ENCODE peak calls at places on chromosome 19, in four cellular contexts. C, Y, V and W are unnamed samples. For H3K9me3, the result is how much of the 10 kb centered on the place peaks cover.

GRCh38 chr19:18606281-18607221 is at the start of gene CRLF1:
- DNase-seq in C (no peak), Y (no peak), V (no peak), W (no peak)

GRCh38 chr19:39987167-39987566 is 9.7 kb upstream of the ZNF546 start:
- DNase-seq in C (no peak), Y (no peak), V (no peak), W (no peak)

GRCh38 chr19:13118424-13119193 is 545 bp downstream of the NACC1 start:
- DNase-seq in C (peak), Y (peak), V (peak), W (peak)

GRCh38 chr19:5057860-5058259 is 88.9 kb downstream of the KDM4B start:
- DNase-seq in C (no peak), Y (no peak), V (no peak), W (no peak)

GRCh38 chr19:55273978-55274707 is 5.8 kb downstream of the HSPBP1 start:
- DNase-seq in C (no peak), Y (no peak), V (no peak), W (no peak)

GRCh38 chr19:32195706-32196610 is 149.5 kb upstream of the ZNF507 start:
- DNase-seq in C (no peak), Y (no peak), V (no peak), W (no peak)

GRCh38 chr19:13597625-13598024 is 91.3 kb upstream of the CACNA1A start:
- DNase-seq in C (peak), Y (no peak), V (no peak), W (peak)

GRCh38 chr19:29617336-29618266 is 11.5 kb downstream of the POP4 start:
- DNase-seq in C (no peak), Y (peak), V (no peak), W (no peak)

GRCh38 chr19:41988947-41989346 is 5.1 kb downstream of the ATP1A3 start:
- DNase-seq in C (no peak), Y (no peak), V (no peak), W (no peak)

GRCh38 chr19:53195265-53195879 is 2.2 kb upstream of the ZNF665 start:
- DNase-seq in C (peak), Y (peak), V (no peak), W (peak)

GRCh38 chr19:41646589-41647204 is 19.8 kb upstream of the CEACAM4 start:
- DNase-seq in C (no peak), Y (no peak), V (no peak), W (no peak)

GRCh38 chr19:7293795-7294570 is at the start of gene INSR:
- DNase-seq in C (peak), Y (peak), V (peak), W (peak)

GRCh38 chr19:45920458-45920857 is 5.9 kb upstream of the NANOS2 start:
- DNase-seq in C (no peak), Y (no peak), V (no peak), W (no peak)

GRCh38 chr19:46492841-46493235 is 2.8 kb downstream of the PNMA8B start:
- DNase-seq in C (no peak), Y (no peak), V (no peak), W (no peak)

GRCh38 chr19:47619763-47620162 is 10.8 kb downstream of the BICRA start:
- DNase-seq in C (no peak), Y (no peak), V (no peak), W (no peak)

GRCh38 chr19:46489445-46490272 is 6.0 kb downstream of the PNMA8B start:
- DNase-seq in C (peak), Y (no peak), V (peak), W (peak)

GRCh38 chr19:55481148-55482127 is 3.5 kb upstream of the NAT14 start:
- DNase-seq in C (no peak), Y (no peak), V (no peak), W (peak)

GRCh38 chr19:11008111-11008510 is 47.3 kb downstream of the SMARCA4 start:
- DNase-seq in C (no peak), Y (no peak), V (no peak), W (no peak)

GRCh38 chr19:42552086-42553065 is 24.1 kb upstream of the CEACAM1 start:
- DNase-seq in C (no peak), Y (no peak), V (no peak), W (no peak)

GRCh38 chr19:6047741-6048231 is 62.5 kb downstream of the RFX2 start:
- DNase-seq in C (no peak), Y (no peak), V (no peak), W (no peak)

GRCh38 chr19:28984315-28984714 is 228.6 kb downstream of the UQCRFS1 start:
- DNase-seq in C (no peak), Y (no peak), V (no peak), W (no peak)

GRCh38 chr19:18924684-18925213 is 5.2 kb downstream of the DDX49 start:
- DNase-seq in C (no peak), Y (no peak), V (no peak), W (no peak)

GRCh38 chr19:48751835-48752510 is 468 bp downstream of the FUT1 start:
- DNase-seq in C (no peak), Y (no peak), V (no peak), W (no peak)

GRCh38 chr19:28074773-28075172 is 1138.2 kb downstream of the UQCRFS1 start:
- DNase-seq in C (no peak), Y (no peak), V (no peak), W (no peak)

GRCh38 chr19:7415163-7415856 is 66.6 kb downstream of the ARHGEF18 start:
- DNase-seq in C (no peak), Y (no peak), V (no peak), W (no peak)

GRCh38 chr19:40266111-40266510 is 19.0 kb downstream of the AKT2 start:
- DNase-seq in C (peak), Y (no peak), V (peak), W (peak)

GRCh38 chr19:45234089-45234869 is 10.9 kb downstream of the EXOC3L2 start:
- DNase-seq in C (no peak), Y (no peak), V (no peak), W (no peak)

GRCh38 chr19:3389446-3389778 is 23.0 kb downstream of the NFIC start:
- DNase-seq in C (no peak), Y (no peak), V (no peak), W (no peak)

GRCh38 chr19:3642987-3643386 is 16.4 kb upstream of the CACTIN start:
- DNase-seq in C (no peak), Y (no peak), V (no peak), W (peak)

GRCh38 chr19:35847911-35848310 is 4.4 kb downstream of the NPHS1 start:
- DNase-seq in C (no peak), Y (no peak), V (no peak), W (no peak)

GRCh38 chr19:51469629-51470028 is 8.7 kb upstream of the CEACAM18 start:
- DNase-seq in C (no peak), Y (no peak), V (no peak), W (no peak)

GRCh38 chr19:23346696-23347095 is 48.6 kb downstream of the ZNF91 start:
- DNase-seq in C (no peak), Y (no peak), V (no peak), W (no peak)

GRCh38 chr19:23351806-23352205 is 43.5 kb downstream of the ZNF91 start:
- DNase-seq in C (no peak), Y (no peak), V (no peak), W (no peak)

GRCh38 chr19:23343434-23344010 is 51.7 kb downstream of the ZNF91 start:
- DNase-seq in C (no peak), Y (no peak), V (no peak), W (no peak)

DNA sequence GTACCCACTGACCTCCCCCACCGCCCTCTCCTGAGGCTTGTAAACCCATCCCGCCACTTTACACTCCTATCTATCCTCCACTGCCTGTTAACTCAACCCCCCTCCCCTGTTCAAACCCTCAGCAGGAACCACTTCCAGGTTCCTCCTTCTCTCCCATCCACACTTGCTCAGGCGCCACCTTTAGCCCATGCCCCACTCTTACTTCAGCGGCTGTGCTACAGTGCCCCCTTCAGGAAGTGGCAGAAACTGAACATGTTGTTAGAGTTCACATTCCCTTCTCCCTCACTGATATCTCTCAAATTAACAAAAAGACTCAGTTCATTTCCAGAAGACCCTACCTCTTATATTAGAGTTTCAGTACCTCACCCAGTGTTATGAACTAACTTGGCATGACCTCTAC is 49.4 kb downstream of the ZNF91 start:
- DNase-seq in C (no peak), Y (no peak), V (no peak), W (no peak)
- H3K9me3 ChIP-seq in C (half or more), Y (half or more), V (half or more), W (under half)

DNA sequence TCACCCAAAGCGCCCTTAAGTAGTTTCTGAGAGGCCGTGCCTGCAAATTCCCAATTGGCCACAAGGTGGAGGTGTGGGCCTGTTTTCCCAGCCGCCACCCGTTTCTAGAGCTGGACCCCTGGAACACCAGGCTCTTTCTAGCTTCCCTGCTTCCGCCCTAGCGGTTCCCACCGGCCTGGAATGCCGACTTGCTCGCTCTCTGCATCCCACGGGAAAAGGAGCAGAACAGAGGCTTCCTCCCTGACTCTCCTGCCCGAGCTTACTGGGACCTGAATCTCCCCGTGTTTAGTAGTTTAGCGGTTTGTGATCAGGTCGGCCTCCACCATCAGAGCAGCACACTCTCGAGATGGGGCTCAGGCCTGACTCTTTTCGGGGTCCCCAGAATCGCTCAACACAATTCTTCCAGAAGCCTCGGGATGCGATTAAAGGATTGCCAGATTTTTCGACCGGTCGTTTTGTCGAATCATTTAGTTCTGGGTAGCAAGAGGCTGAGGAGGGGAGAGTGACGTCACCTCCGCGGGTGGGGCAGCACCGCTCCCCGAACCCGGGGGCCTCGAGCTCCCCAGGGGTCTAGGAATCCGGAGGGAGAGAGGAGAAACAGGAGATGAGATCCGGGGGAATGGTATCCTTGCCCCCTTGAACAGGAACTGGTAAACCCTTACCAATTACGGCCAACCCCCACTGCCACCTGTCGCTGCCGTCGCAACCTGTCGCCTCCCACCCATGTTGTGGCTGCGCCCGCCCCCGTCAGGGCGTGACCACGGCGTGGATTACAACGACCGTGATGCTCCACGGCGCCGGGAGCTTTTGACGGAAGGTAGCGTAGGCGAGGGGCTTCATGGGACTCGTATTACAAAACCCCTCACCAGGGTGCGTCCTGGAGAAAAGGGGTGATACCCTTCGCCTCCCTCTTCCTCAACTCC is 8.0 kb downstream of the NAPSA start:
- DNase-seq in C (peak), Y (peak), V (peak), W (peak)
- H3K4me3 ChIP-seq in C (peak), Y (no peak), V (peak), W (peak)

DNA sequence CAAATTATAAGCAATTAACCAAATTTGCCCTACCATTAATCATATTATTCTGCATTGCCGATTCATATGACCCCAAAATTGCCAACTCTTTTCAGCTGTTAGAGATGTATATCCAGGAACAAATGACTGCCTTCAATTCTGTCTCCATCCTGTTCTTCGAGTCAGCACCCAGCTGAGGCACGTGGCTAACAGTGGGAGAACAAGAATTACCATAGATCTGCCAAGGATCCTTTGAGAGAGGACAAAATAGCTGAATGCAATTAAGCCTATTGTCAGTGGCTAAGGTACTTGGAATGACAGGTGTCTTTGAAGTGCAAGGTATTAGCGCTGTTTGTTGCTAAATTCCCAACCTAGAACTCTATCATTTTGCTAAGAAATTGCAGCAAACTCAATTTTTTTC is 426.1 kb downstream of the TSHZ3 start:
- DNase-seq in C (no peak), Y (no peak), V (no peak), W (no peak)
- H3K9me3 ChIP-seq in C (under half), Y (under half), V (under half), W (under half)

GRCh38 chr19:709196-709964 is 645 bp downstream of the PALM start:
- DNase-seq in C (no peak), Y (no peak), V (no peak), W (no peak)
- H3K4me3 ChIP-seq in C (peak), Y (peak), V (peak), W (peak)

GRCh38 chr19:8518536-8518935 is 4.6 kb upstream of the ZNF414 start:
- DNase-seq in C (no peak), Y (no peak), V (no peak), W (no peak)
- H3K9me3 ChIP-seq in C (under half), Y (under half), V (under half), W (under half)

GRCh38 chr19:54203151-54203611 is 2.5 kb downstream of the RPS9 start:
- DNase-seq in C (no peak), Y (no peak), V (no peak), W (peak)

GRCh38 chr19:54204767-54205468 is 4.3 kb downstream of the RPS9 start:
- DNase-seq in C (no peak), Y (peak), V (no peak), W (no peak)

GRCh38 chr19:54199401-54199800 is 1.3 kb upstream of the RPS9 start:
- DNase-seq in C (no peak), Y (no peak), V (no peak), W (no peak)

GRCh38 chr19:54201172-54201701 is 579 bp downstream of the RPS9 start:
- DNase-seq in C (peak), Y (no peak), V (no peak), W (no peak)

GRCh38 chr19:54201980-54202379 is 1.3 kb downstream of the RPS9 start:
- DNase-seq in C (no peak), Y (no peak), V (no peak), W (peak)
- H3K4me3 ChIP-seq in C (peak), Y (no peak), V (peak), W (peak)

GRCh38 chr19:57719424-57719823 is 8.0 kb downstream of the ZNF671 start:
- DNase-seq in C (no peak), Y (no peak), V (no peak), W (no peak)
- H3K9me3 ChIP-seq in C (under half), Y (half or more), V (half or more), W (under half)

DNA sequence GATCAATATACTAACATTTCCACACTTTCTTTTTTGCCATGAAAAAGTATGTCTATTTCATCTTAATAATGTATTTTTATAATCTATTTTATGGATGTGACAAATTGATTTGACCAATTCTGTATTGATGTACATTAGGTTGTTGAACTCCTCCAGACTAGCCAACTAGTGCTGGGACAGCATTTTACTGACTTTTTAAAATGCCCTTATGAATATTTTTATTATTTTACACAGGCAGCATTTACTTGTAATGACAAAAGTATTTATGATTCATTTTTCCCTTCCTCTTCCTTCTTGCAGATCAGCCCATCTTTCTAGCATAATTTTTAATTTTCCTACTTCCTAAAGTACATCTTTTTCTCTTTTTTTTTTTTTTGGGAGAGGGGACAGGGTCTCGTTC is 918 bp upstream of the FUZ start:
- DNase-seq in C (no peak), Y (no peak), V (no peak), W (no peak)
- H3K4me3 ChIP-seq in C (peak), Y (no peak), V (peak), W (no peak)

DNA sequence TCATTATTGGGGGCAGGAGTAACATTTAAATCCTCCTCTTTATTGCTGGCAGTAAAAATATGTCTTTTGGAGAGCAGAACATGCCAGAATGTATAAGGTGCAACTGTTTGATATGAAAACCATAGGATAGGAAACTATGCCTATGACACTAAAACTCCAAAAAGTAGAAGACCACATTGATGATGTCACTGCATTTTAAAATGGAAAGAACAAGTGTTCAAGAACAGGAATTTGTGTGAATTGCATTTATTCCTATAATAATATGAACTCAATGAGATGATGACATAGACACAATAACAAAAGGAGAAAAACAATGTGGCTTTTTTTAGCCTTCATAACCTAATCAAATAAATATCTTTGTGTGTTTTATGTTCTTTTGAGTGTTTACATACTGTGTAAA is 3.7 kb upstream of the ZNF225 start:
- DNase-seq in C (no peak), Y (no peak), V (no peak), W (no peak)
- H3K9me3 ChIP-seq in C (half or more), Y (half or more), V (half or more), W (under half)

GRCh38 chr19:57816652-57817051 is 1.9 kb upstream of the ZNF552 start:
- DNase-seq in C (no peak), Y (no peak), V (no peak), W (no peak)

GRCh38 chr19:57817976-57818375 is 3.3 kb upstream of the ZNF552 start:
- DNase-seq in C (no peak), Y (no peak), V (no peak), W (no peak)

GRCh38 chr19:57815247-57816075 is 748 bp upstream of the ZNF552 start:
- DNase-seq in C (no peak), Y (no peak), V (no peak), W (no peak)

GRCh38 chr19:57820599-57820998 is 5.9 kb upstream of the ZNF552 start:
- DNase-seq in C (no peak), Y (no peak), V (no peak), W (no peak)

GRCh38 chr19:57818378-57818777 is 3.7 kb upstream of the ZNF552 start:
- DNase-seq in C (no peak), Y (no peak), V (no peak), W (no peak)
- H3K4me3 ChIP-seq in C (no peak), Y (no peak), V (no peak), W (no peak)